ENCODE peak calls at places on chromosomes 11 and 22, in six cellular contexts. J is adrenal gland, P is lower leg skin, U is K562, O is A549, H is GM12892. I is an unnamed sample.

GRCh38 chr22:23181763-23182288 is 1.5 kb downstream of the BCR start:
- DNase-seq in P (no peak), O (no peak), J (no peak), H (no peak), U (no peak), I (no peak)

GRCh38 chr11:12263141-12263693 is 114.2 kb upstream of the PARVA start:
- DNase-seq in U (peak; percentile 44), P (no peak), H (no peak), J (no peak), O (no peak), I (no peak)

GRCh38 chr11:113862430-113862829 is 12.9 kb downstream of the USP28 start:
- DNase-seq in J (no peak), H (no peak), U (no peak), P (no peak), O (peak; percentile 54), I (no peak)

GRCh38 chr22:40808018-40808841 is 10.9 kb downstream of the SLC25A17 start:
- DNase-seq in P (no peak), H (no peak), U (no peak), O (no peak), J (no peak), I (no peak)

GRCh38 chr11:115456019-115456418 is 48.2 kb downstream of the CADM1 start:
- DNase-seq in P (no peak), U (no peak), O (no peak), J (no peak), H (no peak), I (no peak)

GRCh38 chr11:92152245-92152644 is 72.4 kb upstream of the FAT3 start:
- DNase-seq in O (peak; percentile 28), U (no peak), P (no peak), J (no peak), H (no peak), I (no peak)

GRCh38 chr11:2293396-2294339 is 8.1 kb downstream of the C11orf21 start:
- DNase-seq in O (no peak), H (no peak), P (peak; percentile 81), J (no peak), U (no peak), I (peak; percentile 5)

GRCh38 chr11:105466582-105467228 is 143.2 kb upstream of the GRIA4 start:
- DNase-seq in U (no peak), H (no peak), P (no peak), O (no peak), J (no peak), I (no peak)

GRCh38 chr11:35192347-35192746 is 53.4 kb downstream of the CD44 start:
- DNase-seq in J (peak; percentile 36), O (no peak), H (no peak), U (no peak), P (no peak), I (no peak)

GRCh38 chr11:74276581-74276980 is 34.9 kb downstream of the P4HA3 start:
- DNase-seq in H (no peak), J (no peak), P (no peak), O (no peak), U (no peak), I (no peak)

DNA sequence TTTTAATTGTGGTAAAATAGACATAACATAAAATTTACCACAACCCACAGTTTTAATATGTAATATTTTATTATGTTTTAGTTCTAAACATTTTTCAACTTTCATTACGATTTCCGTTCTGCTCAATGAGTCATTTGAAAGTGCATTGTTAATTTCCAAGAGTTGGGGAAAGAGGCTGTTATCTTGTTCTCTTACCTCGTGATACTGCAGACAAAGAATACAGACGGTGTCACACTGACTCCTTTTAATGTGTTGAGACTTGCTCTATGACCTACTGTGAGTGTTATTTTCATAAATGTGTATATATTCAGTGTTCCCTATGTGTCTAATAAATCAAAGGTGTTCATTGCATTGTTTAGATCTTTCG is 10.8 kb upstream of the RAC2 start:
- DNase-seq in O (no peak), U (no peak), P (no peak), H (no peak), J (no peak), I (no peak)
- TF ChIP-seq POLR2A in O (no peak), U (no peak), P (no peak), H (no peak), J (no peak), I (no peak)

DNA sequence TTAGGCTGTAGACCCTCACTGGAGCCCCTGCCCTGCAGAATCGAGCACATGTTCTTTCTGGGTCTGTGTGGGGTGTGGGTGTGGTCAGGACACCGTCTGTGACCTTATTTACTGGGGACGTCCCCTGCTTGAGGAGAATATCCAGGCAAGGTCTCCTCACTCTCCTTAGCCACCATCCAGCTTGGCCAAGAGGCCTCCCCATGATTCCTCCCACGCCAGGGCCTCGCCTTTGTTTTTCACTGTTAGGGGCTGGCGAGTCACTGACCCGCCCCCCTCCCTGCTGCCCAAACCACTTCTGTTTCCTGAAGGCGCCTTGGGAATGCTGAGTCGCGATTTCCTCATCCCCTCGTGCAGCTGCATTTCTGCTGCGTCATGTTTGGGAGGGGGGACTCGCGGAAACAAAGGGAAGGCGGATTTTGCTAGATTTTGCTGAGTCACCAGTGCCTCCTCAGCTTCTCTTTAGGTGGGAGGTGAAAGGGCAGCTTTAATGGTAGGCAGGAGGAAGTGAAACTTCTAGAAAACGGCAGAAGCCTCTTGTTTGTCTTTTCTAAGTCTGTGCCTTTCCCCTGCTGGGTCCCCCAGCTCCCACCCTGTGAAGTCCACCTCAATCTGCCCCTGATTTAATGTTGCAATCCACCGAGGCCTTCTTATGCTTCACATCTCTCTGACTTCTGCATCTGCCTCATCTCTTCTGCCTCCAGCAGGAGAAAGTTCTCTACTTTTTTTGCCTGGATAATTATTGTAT is 4.0 kb upstream of the HMOX1 start:
- DNase-seq in U (peak; percentile 87), O (peak; percentile 96), H (peak; percentile 63), J (peak; percentile 94), P (peak; percentile 98), I (peak; percentile 94)
- TF ChIP-seq POLR2A in U (peak; percentile 51), O (no peak), H (peak; percentile 24), J (peak; percentile 37), P (no peak), I (peak; percentile 42)

GRCh38 chr22:50459443-50460140 is 15.2 kb downstream of the SBF1 start:
- DNase-seq in O (no peak), U (no peak), P (no peak), J (no peak), H (no peak), I (no peak)
- TF ChIP-seq POLR2A in O (no peak), U (no peak), P (no peak), J (no peak), H (no peak), I (no peak)

GRCh38 chr11:71927813-71928738 is at the start of gene XNDC1N:
- DNase-seq in U (peak; percentile 80), O (peak; percentile 90), H (peak; percentile 56), P (peak; percentile 89), J (peak; percentile 79), I (no peak)
- TF ChIP-seq POLR2A in U (peak; percentile 77), O (no peak), H (peak; percentile 77), P (no peak), J (no peak), I (no peak)

GRCh38 chr22:37220543-37220968 is 8.3 kb upstream of the SSTR3 start:
- DNase-seq in J (no peak), U (no peak), O (no peak), P (no peak), H (no peak), I (no peak)
- TF ChIP-seq POLR2A in J (no peak), U (no peak), O (no peak), P (no peak), H (peak; percentile 82), I (no peak)

GRCh38 chr11:62882428-62882742 is 1.7 kb downstream of the SLC3A2 start:
- DNase-seq in O (no peak), J (no peak), H (no peak), P (no peak), U (no peak), I (no peak)

GRCh38 chr11:62882811-62883496 is 2.3 kb downstream of the SLC3A2 start:
- DNase-seq in J (no peak), P (no peak), U (no peak), O (no peak), H (no peak), I (no peak)

GRCh38 chr11:62880803-62881578 is at the start of gene SLC3A2:
- DNase-seq in O (peak; percentile 88), P (peak; percentile 98), J (peak; percentile 91), U (peak; percentile 83), H (peak; percentile 81), I (peak; percentile 83)

GRCh38 chr11:62880231-62880802 is 379 bp upstream of the SLC3A2 start:
- DNase-seq in J (peak; percentile 67), U (no peak), O (peak; percentile 37), P (no peak), H (no peak), I (no peak)

GRCh38 chr11:62881579-62882427 is 1.1 kb downstream of the SLC3A2 start:
- DNase-seq in P (peak; percentile 100), U (peak; percentile 82), H (peak; percentile 78), J (peak; percentile 96), O (peak; percentile 98), I (peak; percentile 89)
- TF ChIP-seq POLR2A in P (no peak), U (no peak), H (peak; percentile 55), J (no peak), O (no peak), I (no peak)

GRCh38 chr11:111456086-111456858 is 55.9 kb downstream of the BTG4 start:
- DNase-seq in U (no peak), O (no peak), P (peak; percentile 77), J (no peak), H (no peak), I (no peak)
- TF ChIP-seq POLR2A in U (no peak), O (no peak), P (no peak), J (no peak), H (no peak), I (no peak)

I was measured in tibial nerve.